ENCODE peak calls at places on chromosomes 16 and 17, in six cellular contexts. One of them, this sample, is unnamed.

GRCh38 chr17:27939489-27940465 is 46.6 kb upstream of the LYRM9 start:
- ATAC-seq in K562: no peak
- ATAC-seq in HepG2: no peak
- ATAC-seq in GM12878: peak; percentile 93
- ATAC-seq in upper lobe of left lung: no peak
- ATAC-seq in HCT116: no peak
- ATAC-seq in this sample: no peak

GRCh38 chr17:5019475-5019956 is 15.7 kb downstream of the SLC52A1 start:
- ATAC-seq in K562: peak; percentile 77
- ATAC-seq in upper lobe of left lung: no peak
- ATAC-seq in GM12878: peak; percentile 24
- ATAC-seq in HepG2: peak; percentile 34
- ATAC-seq in HCT116: peak; percentile 76
- ATAC-seq in this sample: no peak

GRCh38 chr16:30604316-30604947 is 5.8 kb downstream of the ZNF689 start:
- ATAC-seq in GM12878: no peak
- ATAC-seq in K562: no peak
- ATAC-seq in HCT116: peak; percentile 24
- ATAC-seq in upper lobe of left lung: peak; percentile 56
- ATAC-seq in HepG2: peak; percentile 35
- ATAC-seq in this sample: no peak

GRCh38 chr16:89402962-89403361 is 87.4 kb downstream of the ANKRD11 start:
- ATAC-seq in HCT116: no peak
- ATAC-seq in K562: no peak
- ATAC-seq in HepG2: no peak
- ATAC-seq in GM12878: no peak
- ATAC-seq in upper lobe of left lung: peak; percentile 37
- ATAC-seq in this sample: no peak

GRCh38 chr17:73795730-73796129 is 151.5 kb upstream of the SDK2 start:
- ATAC-seq in upper lobe of left lung: no peak
- ATAC-seq in HepG2: peak; percentile 54
- ATAC-seq in K562: no peak
- ATAC-seq in HCT116: no peak
- ATAC-seq in GM12878: no peak
- ATAC-seq in this sample: no peak

GRCh38 chr17:38415250-38416194 is 12.7 kb upstream of the ARHGAP23 start:
- ATAC-seq in GM12878: peak; percentile 76
- ATAC-seq in HCT116: peak; percentile 46
- ATAC-seq in K562: peak; percentile 87
- ATAC-seq in HepG2: peak; percentile 73
- ATAC-seq in upper lobe of left lung: peak; percentile 83
- ATAC-seq in this sample: no peak

GRCh38 chr17:72600934-72601333 is 480.1 kb downstream of the SOX9 start:
- ATAC-seq in HCT116: no peak
- ATAC-seq in HepG2: no peak
- ATAC-seq in GM12878: no peak
- ATAC-seq in K562: no peak
- ATAC-seq in upper lobe of left lung: no peak
- ATAC-seq in this sample: no peak

GRCh38 chr16:89523680-89524344 is 15.6 kb downstream of the SPG7 start:
- ATAC-seq in K562: no peak
- ATAC-seq in upper lobe of left lung: no peak
- ATAC-seq in HepG2: no peak
- ATAC-seq in HCT116: no peak
- ATAC-seq in GM12878: no peak
- ATAC-seq in this sample: no peak

GRCh38 chr17:38464251-38464722 is 36.0 kb downstream of the ARHGAP23 start:
- ATAC-seq in K562: no peak
- ATAC-seq in HCT116: peak; percentile 39
- ATAC-seq in GM12878: no peak
- ATAC-seq in upper lobe of left lung: no peak
- ATAC-seq in HepG2: no peak
- ATAC-seq in this sample: peak; percentile 15

GRCh38 chr16:53511403-53512280 is 8.6 kb upstream of the AKTIP start:
- ATAC-seq in GM12878: no peak
- ATAC-seq in K562: no peak
- ATAC-seq in HCT116: peak; percentile 31
- ATAC-seq in HepG2: peak; percentile 90
- ATAC-seq in upper lobe of left lung: peak; percentile 21
- ATAC-seq in this sample: no peak

GRCh38 chr17:63634163-63634562 is 11.9 kb downstream of the MAP3K3 start:
- ATAC-seq in upper lobe of left lung: no peak
- ATAC-seq in K562: peak; percentile 91
- ATAC-seq in HCT116: no peak
- ATAC-seq in GM12878: no peak
- ATAC-seq in HepG2: no peak
- ATAC-seq in this sample: peak; percentile 34

GRCh38 chr17:78769200-78769773 is 12.8 kb downstream of the CYTH1 start:
- ATAC-seq in upper lobe of left lung: no peak
- ATAC-seq in GM12878: peak; percentile 54
- ATAC-seq in HCT116: peak; percentile 58
- ATAC-seq in K562: peak; percentile 73
- ATAC-seq in HepG2: peak; percentile 70
- ATAC-seq in this sample: no peak

GRCh38 chr17:47999612-48000011 is 28.7 kb downstream of the CDK5RAP3 start:
- ATAC-seq in HCT116: peak; percentile 77
- ATAC-seq in K562: peak; percentile 45
- ATAC-seq in upper lobe of left lung: no peak
- ATAC-seq in HepG2: peak; percentile 89
- ATAC-seq in GM12878: no peak
- ATAC-seq in this sample: no peak

GRCh38 chr17:78278139-78278741 is 46.8 kb downstream of the TMEM235 start:
- ATAC-seq in HCT116: peak; percentile 34
- ATAC-seq in GM12878: peak; percentile 13
- ATAC-seq in K562: peak; percentile 85
- ATAC-seq in HepG2: peak; percentile 18
- ATAC-seq in upper lobe of left lung: peak; percentile 8
- ATAC-seq in this sample: peak; percentile 19

GRCh38 chr17:19716108-19717030 is at the start of gene SLC47A2:
- ATAC-seq in HepG2: peak; percentile 33
- ATAC-seq in upper lobe of left lung: no peak
- ATAC-seq in HCT116: no peak
- ATAC-seq in GM12878: no peak
- ATAC-seq in K562: no peak
- ATAC-seq in this sample: no peak

GRCh38 chr17:51841669-51842068 is 316.8 kb downstream of the CA10 start:
- ATAC-seq in HepG2: no peak
- ATAC-seq in upper lobe of left lung: no peak
- ATAC-seq in GM12878: no peak
- ATAC-seq in HCT116: no peak
- ATAC-seq in K562: no peak
- ATAC-seq in this sample: no peak

GRCh38 chr16:68902376-68903345 is 59.3 kb downstream of the TANGO6 start:
- ATAC-seq in GM12878: peak; percentile 68
- ATAC-seq in HCT116: peak; percentile 90
- ATAC-seq in upper lobe of left lung: peak; percentile 87
- ATAC-seq in K562: peak; percentile 82
- ATAC-seq in HepG2: peak; percentile 74
- ATAC-seq in this sample: peak; percentile 40

GRCh38 chr17:13770702-13771101 is 169.0 kb upstream of the HS3ST3A1 start:
- ATAC-seq in upper lobe of left lung: no peak
- ATAC-seq in HepG2: no peak
- ATAC-seq in GM12878: no peak
- ATAC-seq in HCT116: no peak
- ATAC-seq in K562: no peak
- ATAC-seq in this sample: no peak

GRCh38 chr17:13775450-13775849 is 173.7 kb upstream of the HS3ST3A1 start:
- ATAC-seq in HepG2: no peak
- ATAC-seq in K562: no peak
- ATAC-seq in GM12878: no peak
- ATAC-seq in HCT116: no peak
- ATAC-seq in upper lobe of left lung: no peak
- ATAC-seq in this sample: no peak

GRCh38 chr17:13777003-13777402 is 175.3 kb upstream of the HS3ST3A1 start:
- ATAC-seq in upper lobe of left lung: no peak
- ATAC-seq in HepG2: no peak
- ATAC-seq in HCT116: no peak
- ATAC-seq in GM12878: no peak
- ATAC-seq in K562: no peak
- ATAC-seq in this sample: no peak

DNA sequence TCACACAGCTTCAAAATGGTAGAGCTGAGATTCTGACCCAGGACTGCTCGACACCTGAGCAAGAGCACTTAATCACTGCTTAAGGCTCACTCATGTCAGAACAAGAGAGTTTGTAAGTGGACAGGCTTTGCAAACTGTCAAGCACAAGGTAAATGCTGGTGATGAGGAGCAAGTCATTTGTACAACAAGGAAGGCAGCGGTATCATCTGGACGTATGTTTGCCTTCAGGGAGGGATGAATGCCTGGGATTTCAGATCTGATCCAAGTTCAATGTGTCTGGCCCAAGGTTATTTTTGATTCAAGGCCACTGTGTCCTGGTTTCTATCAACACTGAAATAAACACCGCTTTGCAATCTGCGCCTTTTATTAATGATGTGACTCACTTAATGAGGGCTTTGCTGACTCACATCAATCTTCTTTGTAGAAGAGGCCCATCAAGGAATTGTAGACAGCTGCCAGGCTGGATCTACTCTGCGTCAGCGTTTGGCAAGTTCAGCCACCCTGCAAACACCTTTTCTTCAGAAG is 174.4 kb upstream of the HS3ST3A1 start:
- ATAC-seq in upper lobe of left lung: no peak
- ATAC-seq in HepG2: no peak
- ATAC-seq in HCT116: no peak
- ATAC-seq in GM12878: no peak
- ATAC-seq in K562: no peak
- ATAC-seq in this sample: no peak
- H3K27ac ChIP-seq in upper lobe of left lung: no peak overlapping the region
- H3K27ac ChIP-seq in HepG2: no peak overlapping the region
- H3K27ac ChIP-seq in HCT116: no peak overlapping the region
- H3K27ac ChIP-seq in GM12878: no peak overlapping the region
- H3K27ac ChIP-seq in K562: no peak overlapping the region
- H3K27ac ChIP-seq in this sample: no peak overlapping the region

DNA sequence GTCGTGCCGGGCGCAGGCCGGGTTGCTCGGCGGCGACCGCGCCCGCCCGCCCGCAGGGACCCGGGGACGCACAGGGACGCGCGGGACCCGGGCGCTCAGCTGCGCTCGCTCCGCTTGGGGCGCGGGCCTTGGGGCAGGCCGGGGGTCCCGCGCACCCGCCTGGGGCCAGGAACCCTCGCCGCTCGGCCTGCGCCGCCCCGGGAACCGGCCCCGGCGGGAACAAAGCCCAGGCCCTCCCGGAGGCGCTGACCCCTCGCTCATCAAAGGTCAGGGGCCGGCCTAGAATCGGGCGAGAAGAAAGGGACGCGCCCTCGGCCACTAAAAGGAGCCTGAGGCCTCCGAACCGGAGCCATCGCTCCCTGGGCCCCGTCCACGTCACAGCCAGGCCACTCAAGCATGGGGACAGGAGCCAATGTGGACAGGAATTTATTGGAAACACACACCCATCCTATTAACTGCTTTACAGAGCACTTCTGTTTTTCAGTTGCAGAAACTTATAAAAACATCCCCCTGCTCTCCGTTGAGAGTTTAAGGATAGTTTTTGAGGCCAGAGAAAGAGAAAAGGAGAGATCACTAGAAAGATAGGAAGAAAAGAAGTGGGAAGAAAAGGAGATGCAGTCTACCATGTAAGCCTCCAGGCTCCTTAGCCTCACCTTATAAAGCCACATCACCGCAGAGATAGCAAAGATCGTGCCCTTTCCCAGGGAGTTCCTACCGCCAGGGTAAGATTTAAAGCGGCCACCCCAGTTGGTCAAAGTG is 543 bp upstream of the ZFHX3 start:
- ATAC-seq in HepG2: peak; percentile 78
- ATAC-seq in K562: no peak
- ATAC-seq in upper lobe of left lung: peak; percentile 6
- ATAC-seq in GM12878: peak; percentile 7
- ATAC-seq in HCT116: peak; percentile 70
- ATAC-seq in this sample: peak; percentile 74
- TF ChIP-seq POLR2A in HepG2: peak; percentile 64
- TF ChIP-seq POLR2A in K562: no peak
- TF ChIP-seq POLR2A in upper lobe of left lung: peak; percentile 50
- TF ChIP-seq POLR2A in GM12878: no peak
- TF ChIP-seq POLR2A in HCT116: no peak
- TF ChIP-seq POLR2A in this sample: no peak

GRCh38 chr17:75683467-75684041 is 16.4 kb downstream of the SAP30BP start:
- ATAC-seq in upper lobe of left lung: no peak
- ATAC-seq in HepG2: peak; percentile 75
- ATAC-seq in K562: peak; percentile 80
- ATAC-seq in GM12878: no peak
- ATAC-seq in HCT116: peak; percentile 79
- ATAC-seq in this sample: no peak

GRCh38 chr17:75684924-75685323 is 17.8 kb downstream of the SAP30BP start:
- ATAC-seq in upper lobe of left lung: peak; percentile 76
- ATAC-seq in K562: no peak
- ATAC-seq in HCT116: peak; percentile 70
- ATAC-seq in GM12878: no peak
- ATAC-seq in HepG2: no peak
- ATAC-seq in this sample: no peak

GRCh38 chr17:75685508-75685907 is 18.4 kb downstream of the SAP30BP start:
- ATAC-seq in GM12878: no peak
- ATAC-seq in K562: no peak
- ATAC-seq in HCT116: no peak
- ATAC-seq in HepG2: no peak
- ATAC-seq in upper lobe of left lung: no peak
- ATAC-seq in this sample: no peak

GRCh38 chr17:75681289-75681688 is 14.2 kb downstream of the SAP30BP start:
- ATAC-seq in HCT116: no peak
- ATAC-seq in upper lobe of left lung: no peak
- ATAC-seq in GM12878: no peak
- ATAC-seq in K562: no peak
- ATAC-seq in HepG2: no peak
- ATAC-seq in this sample: no peak

GRCh38 chr17:75684249-75684648 is 17.1 kb downstream of the SAP30BP start:
- ATAC-seq in HepG2: no peak
- ATAC-seq in HCT116: peak; percentile 55
- ATAC-seq in upper lobe of left lung: no peak
- ATAC-seq in K562: peak; percentile 36
- ATAC-seq in GM12878: no peak
- ATAC-seq in this sample: no peak
- TF ChIP-seq POLR2AphosphoS5 in HepG2: no peak
- TF ChIP-seq POLR2AphosphoS5 in HCT116: no peak
- TF ChIP-seq POLR2AphosphoS5 in upper lobe of left lung: no peak
- TF ChIP-seq POLR2AphosphoS5 in K562: no peak
- TF ChIP-seq POLR2AphosphoS5 in GM12878: no peak
- TF ChIP-seq POLR2AphosphoS5 in this sample: no peak

DNA sequence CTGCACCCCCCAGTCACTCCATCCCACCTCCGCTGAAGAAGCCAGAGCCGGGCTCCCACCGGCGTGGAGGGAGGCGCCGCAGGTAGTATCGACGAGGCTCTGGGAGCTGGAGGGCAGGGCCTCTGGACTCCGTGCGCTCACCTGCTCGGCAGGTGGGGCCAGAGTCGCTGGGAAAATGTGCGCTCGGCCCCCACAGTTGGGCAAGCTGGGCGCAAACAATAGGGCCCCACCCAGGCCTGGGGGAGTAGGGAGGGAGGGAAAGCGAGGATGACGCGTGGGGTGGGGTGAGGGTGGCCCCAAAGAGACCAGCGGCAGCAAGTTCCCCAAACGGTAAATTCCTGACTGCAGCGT is 660 bp downstream of the JUP start:
- ATAC-seq in HCT116: peak; percentile 25
- ATAC-seq in upper lobe of left lung: peak; percentile 65
- ATAC-seq in K562: peak; percentile 21
- ATAC-seq in GM12878: no peak
- ATAC-seq in HepG2: peak; percentile 5
- ATAC-seq in this sample: no peak
- H3K27ac ChIP-seq in HCT116: peak overlapping the region; percentile 95
- H3K27ac ChIP-seq in upper lobe of left lung: peak overlapping the region; percentile 91
- H3K27ac ChIP-seq in K562: peak overlapping the region; percentile 89
- H3K27ac ChIP-seq in GM12878: no peak overlapping the region
- H3K27ac ChIP-seq in HepG2: peak overlapping the region; percentile 62
- H3K27ac ChIP-seq in this sample: peak overlapping the region; percentile 82

This sample was measured in gastroesophageal sphincter.